ENCODE peak calls at places on chromosomes 4 and X, in seven cellular contexts. K is ovary, C is PC-9, T is left lung, X is endodermal cell, P is GM23338, E is lung. Q is an unnamed sample.

GRCh38 chr4:142110136-142110535 is 473.8 kb downstream of the IL15 start:
- DNase-seq in K (no peak), C (no peak), T (no peak), X (no peak), P (no peak), E (no peak), Q (no peak)

GRCh38 chr4:85391568-85392410 is 83.2 kb upstream of the ARHGAP24 start:
- DNase-seq in K (no peak), C (no peak), T (no peak), X (no peak), P (no peak), E (no peak), Q (no peak)

GRCh38 chrX:10509397-10509796 is 111.0 kb downstream of the MID1 start:
- DNase-seq in K (no peak), C (no peak), T (no peak), X (no peak), P (peak), E (no peak), Q (no peak)

GRCh38 chrX:100328342-100328741 is 81.7 kb downstream of the PCDH19 start:
- DNase-seq in K (no peak), C (no peak), T (no peak), X (no peak), P (no peak), E (no peak), Q (no peak)

GRCh38 chr4:118410143-118410542 is 57.3 kb upstream of the PRSS12 start:
- DNase-seq in K (no peak), C (no peak), T (no peak), X (no peak), P (no peak), E (no peak), Q (no peak)

GRCh38 chrX:79300821-79301220 is 66.3 kb downstream of the ITM2A start:
- DNase-seq in K (no peak), C (no peak), T (no peak), X (no peak), P (no peak), E (no peak), Q (no peak)

GRCh38 chr4:88960576-88960975 is 96.4 kb downstream of the FAM13A start:
- DNase-seq in K (no peak), C (no peak), T (no peak), X (no peak), P (peak), E (no peak), Q (no peak)

GRCh38 chr4:79576480-79576803 is 168.4 kb upstream of the GK2 start:
- DNase-seq in K (no peak), C (peak), T (no peak), X (no peak), P (peak), E (no peak), Q (no peak)

GRCh38 chr4:80237992-80238391 is 28.5 kb upstream of the FGF5 start:
- DNase-seq in K (no peak), C (no peak), T (no peak), X (no peak), P (no peak), E (no peak), Q (no peak)

GRCh38 chr4:23811045-23811620 is 78.7 kb downstream of the PPARGC1A start:
- DNase-seq in K (no peak), C (no peak), T (no peak), X (no peak), P (no peak), E (no peak), Q (no peak)

GRCh38 chrX:154549766-154550165 is 2.3 kb downstream of the IKBKG start:
- DNase-seq in K (no peak), C (no peak), T (no peak), X (no peak), P (no peak), E (no peak), Q (no peak)

GRCh38 chr4:167031534-167032156 is 202.6 kb downstream of the SPOCK3 start:
- DNase-seq in K (no peak), C (no peak), T (no peak), X (no peak), P (no peak), E (no peak), Q (no peak)

GRCh38 chr4:55742655-55743191 is 76.9 kb upstream of the EXOC1L start:
- DNase-seq in K (no peak), C (no peak), T (no peak), X (no peak), P (no peak), E (no peak), Q (no peak)

GRCh38 chr4:1604706-1605205 is 79.4 kb downstream of the FAM53A start:
- DNase-seq in K (no peak), C (peak), T (no peak), X (no peak), P (no peak), E (no peak), Q (peak)

DNA sequence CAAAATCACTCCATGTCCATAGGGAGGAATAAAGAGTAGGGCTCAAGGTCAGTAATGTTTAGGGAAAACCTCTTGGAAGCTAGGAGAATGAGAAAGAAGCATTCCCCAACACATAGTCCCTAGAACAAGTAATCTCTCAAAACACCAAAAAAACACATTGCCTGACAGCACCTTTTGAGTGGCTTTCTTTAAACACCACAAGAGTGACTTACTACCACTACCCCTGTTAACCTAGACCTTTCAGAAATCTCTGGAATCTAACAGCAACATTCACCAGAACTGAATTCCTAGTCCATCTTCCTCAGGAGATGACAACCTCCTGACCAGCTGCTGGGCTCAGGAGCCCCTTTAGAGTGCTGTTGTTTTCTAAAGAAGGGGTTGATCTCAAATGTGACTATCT is 142.2 kb downstream of the SOWAHB start:
- DNase-seq in K (no peak), C (no peak), T (no peak), X (no peak), P (no peak), E (no peak), Q (no peak)
- H3K27ac ChIP-seq in K (no peak), C (no peak), T (peak), X (no peak), P (no peak), E (no peak), Q (no peak)

GRCh38 chr4:146004730-146005129 is 66.1 kb upstream of the ZNF827 start:
- DNase-seq in K (no peak), C (no peak), T (no peak), X (no peak), P (no peak), E (no peak), Q (no peak)
- H3K4me3 ChIP-seq in K (no peak), C (no peak), T (no peak), X (no peak), P (no peak), E (no peak), Q (no peak)

GRCh38 chr4:184824081-184824775 is 1.5 kb downstream of the ACSL1 start:
- DNase-seq in K (no peak), C (no peak), T (no peak), X (no peak), P (no peak), E (no peak), Q (no peak)
- H3K27ac ChIP-seq in K (no peak), C (no peak), T (peak), X (no peak), P (no peak), E (peak), Q (no peak)

DNA sequence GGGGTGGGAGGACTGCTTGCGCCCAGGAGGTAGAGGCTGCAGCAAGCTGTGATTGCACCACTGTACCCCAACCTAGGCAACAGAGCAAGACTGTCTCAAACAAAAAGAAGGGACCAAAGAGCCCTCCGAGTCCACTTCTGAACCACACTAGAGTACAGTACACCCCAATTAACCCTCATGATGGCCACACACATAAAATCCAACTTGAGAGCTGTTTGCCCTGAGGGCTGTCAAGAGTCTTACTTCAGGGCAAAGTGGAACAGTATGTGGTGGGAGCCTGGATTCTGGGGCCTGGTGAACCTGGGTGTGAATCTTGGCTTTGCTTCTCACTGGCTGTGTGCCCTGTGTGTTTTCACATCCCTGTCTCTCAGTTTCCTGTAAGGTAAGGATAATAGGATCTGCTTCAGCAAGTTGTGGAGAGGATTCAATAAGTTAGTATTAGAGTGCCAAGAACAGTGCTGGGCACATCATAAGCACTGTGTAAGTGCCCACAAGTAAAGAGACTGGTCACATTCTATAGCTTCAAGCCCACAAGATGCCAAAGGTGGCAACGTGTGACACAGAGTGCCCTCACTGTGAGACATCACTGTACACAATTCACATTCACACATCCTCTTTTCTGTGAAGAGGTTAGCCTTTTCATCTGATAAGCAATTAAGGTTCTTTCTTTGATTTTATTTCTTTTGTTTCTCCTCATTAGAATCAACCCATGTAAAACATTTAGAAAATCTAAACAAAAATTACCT is 52.1 kb downstream of the LEF1 start:
- DNase-seq in K (no peak), C (no peak), T (no peak), X (no peak), P (no peak), E (no peak), Q (no peak)
- H3K4me3 ChIP-seq in K (no peak), C (no peak), T (no peak), X (no peak), P (no peak), E (no peak), Q (no peak)

DNA sequence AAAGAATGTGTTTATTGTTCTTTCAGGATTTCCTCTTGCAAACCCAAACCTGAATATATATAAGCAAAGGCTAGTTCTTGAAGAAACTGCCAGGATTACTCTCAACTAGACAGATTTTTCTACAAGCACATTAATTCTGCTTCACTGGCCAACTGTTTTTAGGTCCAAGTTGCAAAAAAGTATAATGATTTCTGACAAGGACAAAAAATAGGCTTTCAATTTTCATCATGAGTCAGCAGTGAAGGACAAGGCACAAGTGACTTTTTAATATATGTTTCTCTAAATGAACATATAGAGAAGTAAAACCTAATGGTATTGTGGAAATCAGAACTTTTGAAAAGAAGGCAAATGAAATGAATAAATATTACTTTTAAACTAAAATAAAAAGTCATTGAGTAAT is 73.7 kb downstream of the ELOVL6 start:
- DNase-seq in K (no peak), C (no peak), T (no peak), X (no peak), P (no peak), E (no peak), Q (no peak)
- H3K27ac ChIP-seq in K (no peak), C (no peak), T (no peak), X (no peak), P (no peak), E (no peak), Q (no peak)

GRCh38 chr4:87050596-87050995 is 115.8 kb downstream of the AFF1 start:
- DNase-seq in K (no peak), C (no peak), T (no peak), X (no peak), P (no peak), E (no peak), Q (peak)
- H3K4me3 ChIP-seq in K (no peak), C (no peak), T (no peak), X (no peak), P (no peak), E (no peak), Q (no peak)

DNA sequence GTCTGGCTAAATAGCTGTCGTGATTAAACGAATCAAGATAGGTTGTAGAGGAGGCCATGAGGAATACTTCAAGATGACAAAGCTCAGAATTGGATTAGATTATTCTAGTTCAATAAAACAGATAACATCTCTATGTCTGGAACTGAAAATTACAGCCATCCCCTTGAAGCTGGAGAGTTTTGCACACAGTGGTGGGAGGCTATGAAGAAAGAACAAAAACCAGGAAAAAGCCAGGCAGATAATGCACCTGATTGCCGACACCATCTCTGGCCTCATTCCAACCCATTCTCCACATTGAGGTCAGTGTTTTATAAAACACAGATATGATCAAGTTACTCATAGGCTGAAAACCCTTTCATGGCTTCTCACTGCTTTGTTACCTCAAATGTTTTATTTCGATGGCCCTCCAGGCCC is 188.3 kb downstream of the RASL11B start:
- DNase-seq in K (no peak), C (peak), T (no peak), X (no peak), P (no peak), E (no peak), Q (no peak)
- H3K27ac ChIP-seq in K (no peak), C (no peak), T (no peak), X (no peak), P (no peak), E (no peak), Q (no peak)

DNA sequence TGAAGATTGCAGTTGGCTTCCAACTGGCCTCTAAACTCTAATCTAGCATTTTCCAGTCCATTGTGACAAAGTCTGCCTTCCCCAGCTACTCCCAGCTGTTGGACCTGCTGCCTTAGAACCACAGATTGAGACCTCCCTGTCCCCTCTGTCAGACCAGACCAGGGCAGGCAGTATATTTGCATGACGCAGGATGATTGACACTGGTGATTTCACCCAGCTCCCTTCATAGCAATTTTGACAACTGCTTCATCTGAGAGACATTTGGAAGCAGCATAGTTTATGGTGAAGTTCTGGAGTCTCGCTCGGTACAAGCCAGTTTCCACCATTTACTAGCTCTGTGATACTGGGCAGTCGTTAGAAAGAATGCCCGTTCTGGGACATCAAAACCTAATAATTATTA is 2.5 kb downstream of the CYP4V2 start:
- DNase-seq in K (no peak), C (no peak), T (no peak), X (no peak), P (no peak), E (no peak), Q (no peak)
- H3K4me3 ChIP-seq in K (no peak), C (no peak), T (no peak), X (no peak), P (no peak), E (no peak), Q (no peak)